ENCODE peak calls at places on chromosomes 7 and 10, in four cellular contexts. One of them, this sample, is unnamed.

GRCh38 chr10:104892879-104893278 is 251.8 kb downstream of the SORCS3 start:
- DNase-seq in colonic mucosa: no peak
- DNase-seq in GM12865: no peak
- DNase-seq in activated T-helper 1 cell treated with anti-CD3 and anti-CD28 coated beads, Interleukin-2, amount 50 U/mL, for 16 hours: no peak
- DNase-seq in this sample: no peak

GRCh38 chr10:109933984-109934565 is 10.8 kb upstream of the XPNPEP1 start:
- DNase-seq in colonic mucosa: no peak
- DNase-seq in GM12865: no peak
- DNase-seq in activated T-helper 1 cell treated with anti-CD3 and anti-CD28 coated beads, Interleukin-2, amount 50 U/mL, for 16 hours: peak
- DNase-seq in this sample: no peak

GRCh38 chr10:113476191-113476590 is 76.7 kb upstream of the HABP2 start:
- DNase-seq in colonic mucosa: no peak
- DNase-seq in GM12865: no peak
- DNase-seq in activated T-helper 1 cell treated with anti-CD3 and anti-CD28 coated beads, Interleukin-2, amount 50 U/mL, for 16 hours: no peak
- DNase-seq in this sample: no peak

GRCh38 chr10:69761320-69761719 is 40.4 kb upstream of the COL13A1 start:
- DNase-seq in colonic mucosa: no peak
- DNase-seq in GM12865: no peak
- DNase-seq in activated T-helper 1 cell treated with anti-CD3 and anti-CD28 coated beads, Interleukin-2, amount 50 U/mL, for 16 hours: no peak
- DNase-seq in this sample: no peak

GRCh38 chr10:59709472-59710125 is at the start of gene SLC16A9:
- DNase-seq in colonic mucosa: peak
- DNase-seq in GM12865: peak
- DNase-seq in activated T-helper 1 cell treated with anti-CD3 and anti-CD28 coated beads, Interleukin-2, amount 50 U/mL, for 16 hours: no peak
- DNase-seq in this sample: peak

GRCh38 chr10:43822509-43823236 is 174.0 kb upstream of the ZNF32 start:
- DNase-seq in colonic mucosa: no peak
- DNase-seq in GM12865: no peak
- DNase-seq in activated T-helper 1 cell treated with anti-CD3 and anti-CD28 coated beads, Interleukin-2, amount 50 U/mL, for 16 hours: no peak
- DNase-seq in this sample: no peak

GRCh38 chr7:34320926-34321609 is 336.9 kb upstream of the NPSR1 start:
- DNase-seq in colonic mucosa: peak
- DNase-seq in GM12865: peak
- DNase-seq in activated T-helper 1 cell treated with anti-CD3 and anti-CD28 coated beads, Interleukin-2, amount 50 U/mL, for 16 hours: no peak
- DNase-seq in this sample: no peak

GRCh38 chr10:133527779-133528271 is 662 bp downstream of the CYP2E1 start:
- DNase-seq in colonic mucosa: no peak
- DNase-seq in GM12865: no peak
- DNase-seq in activated T-helper 1 cell treated with anti-CD3 and anti-CD28 coated beads, Interleukin-2, amount 50 U/mL, for 16 hours: no peak
- DNase-seq in this sample: no peak

GRCh38 chr10:5942471-5942870 is 34.9 kb downstream of the IL15RA start:
- DNase-seq in colonic mucosa: peak
- DNase-seq in GM12865: no peak
- DNase-seq in activated T-helper 1 cell treated with anti-CD3 and anti-CD28 coated beads, Interleukin-2, amount 50 U/mL, for 16 hours: no peak
- DNase-seq in this sample: no peak

GRCh38 chr7:120691915-120692314 is 166.0 kb downstream of the TSPAN12 start:
- DNase-seq in colonic mucosa: no peak
- DNase-seq in GM12865: no peak
- DNase-seq in activated T-helper 1 cell treated with anti-CD3 and anti-CD28 coated beads, Interleukin-2, amount 50 U/mL, for 16 hours: no peak
- DNase-seq in this sample: no peak

GRCh38 chr7:45384499-45384898 is 189.7 kb upstream of the ADCY1 start:
- DNase-seq in colonic mucosa: no peak
- DNase-seq in GM12865: no peak
- DNase-seq in activated T-helper 1 cell treated with anti-CD3 and anti-CD28 coated beads, Interleukin-2, amount 50 U/mL, for 16 hours: no peak
- DNase-seq in this sample: no peak

GRCh38 chr10:92328999-92329398 is 38.0 kb downstream of the MARCHF5 start:
- DNase-seq in colonic mucosa: no peak
- DNase-seq in GM12865: no peak
- DNase-seq in activated T-helper 1 cell treated with anti-CD3 and anti-CD28 coated beads, Interleukin-2, amount 50 U/mL, for 16 hours: no peak
- DNase-seq in this sample: no peak

GRCh38 chr7:116499168-116500070 is at the start of gene CAV2:
- DNase-seq in colonic mucosa: peak
- DNase-seq in GM12865: peak
- DNase-seq in activated T-helper 1 cell treated with anti-CD3 and anti-CD28 coated beads, Interleukin-2, amount 50 U/mL, for 16 hours: no peak
- DNase-seq in this sample: no peak

GRCh38 chr7:105493928-105494325 is 28.1 kb downstream of the PUS7 start:
- DNase-seq in colonic mucosa: no peak
- DNase-seq in GM12865: no peak
- DNase-seq in activated T-helper 1 cell treated with anti-CD3 and anti-CD28 coated beads, Interleukin-2, amount 50 U/mL, for 16 hours: no peak
- DNase-seq in this sample: peak

GRCh38 chr10:58818889-58819288 is 306.2 kb downstream of the BICC1 start:
- DNase-seq in colonic mucosa: no peak
- DNase-seq in GM12865: no peak
- DNase-seq in activated T-helper 1 cell treated with anti-CD3 and anti-CD28 coated beads, Interleukin-2, amount 50 U/mL, for 16 hours: no peak
- DNase-seq in this sample: no peak

GRCh38 chr10:127407551-127407950 is 141.6 kb upstream of the NPS start:
- DNase-seq in colonic mucosa: no peak
- DNase-seq in GM12865: no peak
- DNase-seq in activated T-helper 1 cell treated with anti-CD3 and anti-CD28 coated beads, Interleukin-2, amount 50 U/mL, for 16 hours: no peak
- DNase-seq in this sample: no peak

GRCh38 chr10:22456486-22456885 is 111.2 kb downstream of the SPAG6 start:
- DNase-seq in colonic mucosa: no peak
- DNase-seq in GM12865: no peak
- DNase-seq in activated T-helper 1 cell treated with anti-CD3 and anti-CD28 coated beads, Interleukin-2, amount 50 U/mL, for 16 hours: no peak
- DNase-seq in this sample: no peak

GRCh38 chr10:49139866-49140195 is 6.0 kb upstream of the FAM170B start:
- DNase-seq in colonic mucosa: no peak
- DNase-seq in GM12865: no peak
- DNase-seq in activated T-helper 1 cell treated with anti-CD3 and anti-CD28 coated beads, Interleukin-2, amount 50 U/mL, for 16 hours: no peak
- DNase-seq in this sample: no peak

This sample was measured in NCI-H2227 treated with DMSO at 0.1 percent for 48 hours.